ENCODE peak calls at places on chromosomes 6 and 20, in four cellular contexts. One of them, this sample, is unnamed.

GRCh38 chr6:149318581-149319286 is 1.2 kb downstream of the TAB2 start:
- DNase-seq in psoas muscle: no peak
- DNase-seq in AG10803: peak
- DNase-seq in COR-L47: no peak
- DNase-seq in this sample: no peak

GRCh38 chr6:157223021-157223430 is 100.3 kb downstream of the TMEM242 start:
- DNase-seq in AG10803: no peak
- DNase-seq in psoas muscle: no peak
- DNase-seq in COR-L47: no peak
- DNase-seq in this sample: no peak

GRCh38 chr6:148451690-148452089 is 109.1 kb downstream of the SASH1 start:
- DNase-seq in psoas muscle: no peak
- DNase-seq in AG10803: no peak
- DNase-seq in COR-L47: no peak
- DNase-seq in this sample: no peak

GRCh38 chr20:19487420-19487819 is 270.6 kb upstream of the RIN2 start:
- DNase-seq in COR-L47: no peak
- DNase-seq in AG10803: no peak
- DNase-seq in psoas muscle: no peak
- DNase-seq in this sample: no peak

GRCh38 chr6:104653786-104654185 is 205.9 kb downstream of the HACE1 start:
- DNase-seq in psoas muscle: no peak
- DNase-seq in AG10803: no peak
- DNase-seq in COR-L47: no peak
- DNase-seq in this sample: no peak

GRCh38 chr20:20731945-20732296 is 19.5 kb upstream of the RALGAPA2 start:
- DNase-seq in psoas muscle: no peak
- DNase-seq in AG10803: no peak
- DNase-seq in COR-L47: no peak
- DNase-seq in this sample: no peak

GRCh38 chr6:46062312-46062711 is 46.7 kb upstream of the CLIC5 start:
- DNase-seq in COR-L47: no peak
- DNase-seq in AG10803: no peak
- DNase-seq in psoas muscle: no peak
- DNase-seq in this sample: peak

GRCh38 chr6:41200901-41201783 is at the start of gene TREML2:
- DNase-seq in AG10803: no peak
- DNase-seq in psoas muscle: no peak
- DNase-seq in COR-L47: no peak
- DNase-seq in this sample: peak

GRCh38 chr6:39956951-39957350 is 22.7 kb upstream of the MOCS1 start:
- DNase-seq in AG10803: peak
- DNase-seq in COR-L47: no peak
- DNase-seq in psoas muscle: no peak
- DNase-seq in this sample: no peak

GRCh38 chr6:12371641-12372146 is 81.5 kb downstream of the EDN1 start:
- DNase-seq in psoas muscle: no peak
- DNase-seq in AG10803: no peak
- DNase-seq in COR-L47: no peak
- DNase-seq in this sample: no peak

GRCh38 chr6:34196116-34196832 is 40.4 kb upstream of the HMGA1 start:
- DNase-seq in AG10803: peak
- DNase-seq in psoas muscle: peak
- DNase-seq in COR-L47: peak
- DNase-seq in this sample: peak

GRCh38 chr6:98039443-98039842 is 756.4 kb upstream of the MMS22L start:
- DNase-seq in COR-L47: no peak
- DNase-seq in psoas muscle: no peak
- DNase-seq in AG10803: no peak
- DNase-seq in this sample: no peak

GRCh38 chr20:61932199-61932592 is 133.5 kb downstream of the TAF4 start:
- DNase-seq in psoas muscle: peak
- DNase-seq in COR-L47: no peak
- DNase-seq in AG10803: no peak
- DNase-seq in this sample: peak

GRCh38 chr20:39909447-39909846 is 779.6 kb downstream of the MAFB start:
- DNase-seq in AG10803: no peak
- DNase-seq in psoas muscle: peak
- DNase-seq in COR-L47: no peak
- DNase-seq in this sample: peak

GRCh38 chr20:21713470-21713869 is 8.0 kb downstream of the PAX1 start:
- DNase-seq in COR-L47: no peak
- DNase-seq in AG10803: no peak
- DNase-seq in psoas muscle: no peak
- DNase-seq in this sample: no peak

GRCh38 chr6:109370336-109370735 is 11.9 kb downstream of the CD164 start:
- DNase-seq in psoas muscle: no peak
- DNase-seq in AG10803: peak
- DNase-seq in COR-L47: no peak
- DNase-seq in this sample: no peak

GRCh38 chr6:105991561-105992314 is 94.4 kb upstream of the PRDM1 start:
- DNase-seq in AG10803: no peak
- DNase-seq in COR-L47: peak
- DNase-seq in psoas muscle: no peak
- DNase-seq in this sample: peak

GRCh38 chr6:141990840-141991239 is 141.9 kb upstream of the GJE1 start:
- DNase-seq in COR-L47: no peak
- DNase-seq in AG10803: no peak
- DNase-seq in psoas muscle: no peak
- DNase-seq in this sample: no peak

GRCh38 chr20:32110173-32110704 is 725 bp downstream of the TM9SF4 start:
- DNase-seq in AG10803: no peak
- DNase-seq in psoas muscle: no peak
- DNase-seq in COR-L47: no peak
- DNase-seq in this sample: no peak